ENCODE peak calls at places on chromosomes 16 and 17, in seven cellular contexts. K, V, Z, N, T, W and X are unnamed samples.

GRCh38 chr16:66728117-66728787 is 23.2 kb downstream of the DYNC1LI2 start:
- DNase-seq in K (peak), V (no peak), Z (peak), N (peak), T (peak), W (no peak), X (peak)

GRCh38 chr16:2042171-2042570 is 5.5 kb downstream of the NTHL1 start:
- DNase-seq in K (no peak), V (no peak), Z (no peak), N (no peak), T (no peak), W (no peak), X (no peak)

GRCh38 chr17:77208217-77208808 is 67.5 kb downstream of the SEC14L1 start:
- DNase-seq in K (no peak), V (no peak), Z (no peak), N (no peak), T (peak), W (no peak), X (peak)

GRCh38 chr16:15498427-15499175 is 64.2 kb downstream of the BMERB1 start:
- DNase-seq in K (no peak), V (no peak), Z (no peak), N (no peak), T (no peak), W (no peak), X (no peak)

GRCh38 chr17:28577466-28577824 is 750 bp upstream of the ALDOC start:
- DNase-seq in K (no peak), V (no peak), Z (no peak), N (peak), T (no peak), W (no peak), X (no peak)

GRCh38 chr16:20675488-20676267 is 21.8 kb downstream of the ACSM1 start:
- DNase-seq in K (peak), V (peak), Z (no peak), N (peak), T (peak), W (peak), X (peak)

GRCh38 chr17:31495049-31495885 is 103.8 kb downstream of the RAB11FIP4 start:
- DNase-seq in K (no peak), V (no peak), Z (peak), N (no peak), T (no peak), W (no peak), X (no peak)

GRCh38 chr16:49348408-49349176 is 25.0 kb upstream of the C16orf78 start:
- DNase-seq in K (peak), V (no peak), Z (no peak), N (peak), T (no peak), W (no peak), X (no peak)

GRCh38 chr17:67017895-67018294 is 26.5 kb upstream of the CACNG1 start:
- DNase-seq in K (no peak), V (no peak), Z (no peak), N (no peak), T (no peak), W (no peak), X (no peak)

GRCh38 chr17:40099627-40100418 is 566 bp downstream of the NR1D1 start:
- DNase-seq in K (no peak), V (no peak), Z (no peak), N (no peak), T (no peak), W (no peak), X (no peak)
- TF ChIP-seq JUND in K (no peak), V (no peak), Z (no peak), N (no peak), T (no peak), W (no peak), X (no peak)

DNA sequence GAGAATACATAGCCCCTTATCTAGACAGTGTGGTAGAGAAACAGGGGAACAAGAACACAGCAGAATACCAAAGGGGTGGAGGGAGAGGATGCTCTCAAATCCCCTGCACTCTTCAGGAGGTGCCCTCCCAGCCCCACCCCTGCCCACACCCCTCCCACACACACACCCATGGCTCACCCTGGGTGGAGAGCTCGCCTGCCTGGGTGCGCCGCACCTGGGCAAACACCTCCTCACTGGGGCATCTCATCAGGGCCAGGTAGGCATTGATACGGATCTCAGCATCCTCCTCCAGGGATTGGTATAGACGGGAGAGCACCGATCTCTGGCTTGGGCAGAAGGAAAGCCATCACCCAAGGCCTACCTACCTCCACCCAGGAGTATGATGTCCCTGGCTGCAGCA is 95.2 kb downstream of the LITAF start:
- DNase-seq in K (no peak), V (no peak), Z (no peak), N (no peak), T (no peak), W (no peak), X (no peak)
- TF ChIP-seq JUND in K (no peak), V (no peak), Z (no peak), N (no peak), T (no peak), W (no peak), X (no peak)

GRCh38 chr17:76014925-76015261 is 12.2 kb downstream of the EVPL start:
- DNase-seq in K (no peak), V (no peak), Z (peak), N (peak), T (no peak), W (no peak), X (no peak)
- TF ChIP-seq JUND in K (no peak), V (no peak), Z (no peak), N (no peak), T (no peak), W (no peak), X (no peak)

DNA sequence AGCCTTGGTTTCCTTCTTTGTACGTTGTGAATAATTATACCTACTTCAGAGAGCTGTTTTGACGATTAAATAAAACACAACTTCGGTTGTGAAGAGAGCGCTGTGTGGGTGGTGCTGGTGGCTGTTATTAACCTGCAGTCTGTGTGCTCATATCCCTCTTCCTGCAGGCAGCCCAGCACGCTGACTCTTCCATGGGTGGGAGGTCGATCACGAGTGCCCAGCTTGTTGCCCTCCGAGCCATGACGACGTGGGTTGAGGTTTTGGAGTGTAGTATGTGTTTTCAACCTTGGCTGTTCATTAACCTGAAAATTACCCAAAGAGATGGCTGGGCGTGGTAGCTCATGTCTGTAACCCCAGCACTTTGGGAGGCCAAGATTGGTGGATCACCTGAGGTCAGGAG is 11.3 kb upstream of the GCSH start:
- DNase-seq in K (no peak), V (no peak), Z (no peak), N (no peak), T (peak), W (no peak), X (no peak)
- TF ChIP-seq JUND in K (no peak), V (no peak), Z (no peak), N (no peak), T (peak), W (no peak), X (no peak)